ENCODE peak calls at places on chromosome 2, in ten cellular contexts. One of them, this sample, is unnamed.
A peak's percentile ranks its signal among the peaks of the same experiment; 100 is the strongest.

GRCh38 chr2:64400103-64400728 is 53.7 kb upstream of the LGALSL start:
- DNase-seq in Karpas-422: no peak
- DNase-seq in right cardiac atrium: no peak
- DNase-seq in psoas muscle: no peak
- DNase-seq in GM23248: peak; percentile 18
- DNase-seq in keratinocyte: no peak
- DNase-seq in neural progenitor cell: no peak
- DNase-seq in IMR-90: no peak
- DNase-seq in K562: no peak
- DNase-seq in hepatocyte: no peak
- DNase-seq in this sample: no peak

GRCh38 chr2:25161055-25161781 is 7.2 kb downstream of the POMC start:
- DNase-seq in hepatocyte: no peak
- DNase-seq in Karpas-422: no peak
- DNase-seq in IMR-90: peak; percentile 4
- DNase-seq in keratinocyte: no peak
- DNase-seq in K562: no peak
- DNase-seq in psoas muscle: peak; percentile 73
- DNase-seq in neural progenitor cell: no peak
- DNase-seq in GM23248: peak; percentile 68
- DNase-seq in right cardiac atrium: peak; percentile 76
- DNase-seq in this sample: no peak

GRCh38 chr2:236607471-236608307 is 38.1 kb downstream of the ACKR3 start:
- DNase-seq in IMR-90: peak; percentile 14
- DNase-seq in psoas muscle: no peak
- DNase-seq in K562: peak; percentile 28
- DNase-seq in Karpas-422: peak; percentile 44
- DNase-seq in keratinocyte: no peak
- DNase-seq in neural progenitor cell: peak; percentile 27
- DNase-seq in GM23248: peak; percentile 75
- DNase-seq in right cardiac atrium: no peak
- DNase-seq in hepatocyte: peak; percentile 19
- DNase-seq in this sample: no peak

GRCh38 chr2:191374366-191374765 is 129.2 kb downstream of the MYO1B start:
- DNase-seq in K562: no peak
- DNase-seq in hepatocyte: no peak
- DNase-seq in IMR-90: no peak
- DNase-seq in keratinocyte: no peak
- DNase-seq in right cardiac atrium: no peak
- DNase-seq in Karpas-422: no peak
- DNase-seq in neural progenitor cell: no peak
- DNase-seq in GM23248: no peak
- DNase-seq in psoas muscle: no peak
- DNase-seq in this sample: no peak

GRCh38 chr2:173854840-173855239 is 110.3 kb downstream of the SP3 start:
- DNase-seq in hepatocyte: no peak
- DNase-seq in neural progenitor cell: no peak
- DNase-seq in right cardiac atrium: peak; percentile 41
- DNase-seq in keratinocyte: no peak
- DNase-seq in Karpas-422: no peak
- DNase-seq in IMR-90: peak; percentile 58
- DNase-seq in GM23248: peak; percentile 80
- DNase-seq in K562: no peak
- DNase-seq in psoas muscle: peak; percentile 25
- DNase-seq in this sample: no peak

GRCh38 chr2:37570773-37571570 is 100.5 kb downstream of the CDC42EP3 start:
- DNase-seq in Karpas-422: peak; percentile 29
- DNase-seq in keratinocyte: no peak
- DNase-seq in psoas muscle: peak; percentile 28
- DNase-seq in neural progenitor cell: no peak
- DNase-seq in K562: no peak
- DNase-seq in IMR-90: peak; percentile 93
- DNase-seq in GM23248: peak; percentile 96
- DNase-seq in right cardiac atrium: peak; percentile 34
- DNase-seq in hepatocyte: peak; percentile 63
- DNase-seq in this sample: no peak

GRCh38 chr2:68645523-68645922 is 2.1 kb downstream of the PROKR1 start:
- DNase-seq in K562: no peak
- DNase-seq in hepatocyte: no peak
- DNase-seq in keratinocyte: no peak
- DNase-seq in neural progenitor cell: no peak
- DNase-seq in GM23248: peak; percentile 21
- DNase-seq in Karpas-422: no peak
- DNase-seq in right cardiac atrium: no peak
- DNase-seq in psoas muscle: no peak
- DNase-seq in IMR-90: peak; percentile 24
- DNase-seq in this sample: no peak

GRCh38 chr2:65579506-65580235 is 147.3 kb upstream of the SPRED2 start:
- DNase-seq in neural progenitor cell: peak; percentile 36
- DNase-seq in psoas muscle: no peak
- DNase-seq in hepatocyte: no peak
- DNase-seq in keratinocyte: no peak
- DNase-seq in right cardiac atrium: no peak
- DNase-seq in IMR-90: no peak
- DNase-seq in K562: no peak
- DNase-seq in GM23248: no peak
- DNase-seq in Karpas-422: no peak
- DNase-seq in this sample: no peak

GRCh38 chr2:199303814-199304213 is 153.9 kb downstream of the SATB2 start:
- DNase-seq in IMR-90: peak; percentile 94
- DNase-seq in psoas muscle: no peak
- DNase-seq in keratinocyte: no peak
- DNase-seq in hepatocyte: no peak
- DNase-seq in Karpas-422: no peak
- DNase-seq in right cardiac atrium: no peak
- DNase-seq in GM23248: peak; percentile 99
- DNase-seq in neural progenitor cell: no peak
- DNase-seq in K562: no peak
- DNase-seq in this sample: peak; percentile 61

GRCh38 chr2:27799646-27800010 is 28.1 kb downstream of the MRPL33 start:
- DNase-seq in hepatocyte: no peak
- DNase-seq in right cardiac atrium: no peak
- DNase-seq in K562: no peak
- DNase-seq in IMR-90: no peak
- DNase-seq in GM23248: peak; percentile 84
- DNase-seq in Karpas-422: no peak
- DNase-seq in neural progenitor cell: no peak
- DNase-seq in psoas muscle: peak; percentile 34
- DNase-seq in keratinocyte: peak; percentile 28
- DNase-seq in this sample: no peak

GRCh38 chr2:204947448-204947847 is 402.2 kb downstream of the PARD3B start:
- DNase-seq in Karpas-422: no peak
- DNase-seq in hepatocyte: peak; percentile 19
- DNase-seq in GM23248: no peak
- DNase-seq in IMR-90: no peak
- DNase-seq in keratinocyte: no peak
- DNase-seq in K562: no peak
- DNase-seq in neural progenitor cell: no peak
- DNase-seq in right cardiac atrium: no peak
- DNase-seq in psoas muscle: no peak
- DNase-seq in this sample: no peak

GRCh38 chr2:204945376-204945775 is 400.1 kb downstream of the PARD3B start:
- DNase-seq in neural progenitor cell: no peak
- DNase-seq in GM23248: no peak
- DNase-seq in Karpas-422: no peak
- DNase-seq in IMR-90: no peak
- DNase-seq in K562: no peak
- DNase-seq in hepatocyte: peak; percentile 18
- DNase-seq in right cardiac atrium: no peak
- DNase-seq in psoas muscle: no peak
- DNase-seq in keratinocyte: no peak
- DNase-seq in this sample: no peak

GRCh38 chr2:204948364-204948763 is 403.1 kb downstream of the PARD3B start:
- DNase-seq in IMR-90: no peak
- DNase-seq in K562: no peak
- DNase-seq in GM23248: no peak
- DNase-seq in keratinocyte: no peak
- DNase-seq in right cardiac atrium: no peak
- DNase-seq in Karpas-422: no peak
- DNase-seq in psoas muscle: no peak
- DNase-seq in neural progenitor cell: no peak
- DNase-seq in hepatocyte: no peak
- DNase-seq in this sample: no peak

GRCh38 chr2:204948822-204949221 is 403.5 kb downstream of the PARD3B start:
- DNase-seq in psoas muscle: no peak
- DNase-seq in neural progenitor cell: no peak
- DNase-seq in K562: no peak
- DNase-seq in keratinocyte: no peak
- DNase-seq in hepatocyte: no peak
- DNase-seq in right cardiac atrium: no peak
- DNase-seq in IMR-90: no peak
- DNase-seq in GM23248: no peak
- DNase-seq in Karpas-422: no peak
- DNase-seq in this sample: no peak

GRCh38 chr2:204950695-204951094 is 405.4 kb downstream of the PARD3B start:
- DNase-seq in IMR-90: peak; percentile 62
- DNase-seq in neural progenitor cell: no peak
- DNase-seq in psoas muscle: no peak
- DNase-seq in Karpas-422: no peak
- DNase-seq in right cardiac atrium: no peak
- DNase-seq in K562: no peak
- DNase-seq in GM23248: peak; percentile 43
- DNase-seq in hepatocyte: no peak
- DNase-seq in keratinocyte: no peak
- DNase-seq in this sample: peak; percentile 10
- H3K9me3 ChIP-seq in IMR-90: no peaks in the 10 kb centered on the region
- H3K9me3 ChIP-seq in neural progenitor cell: no peaks in the 10 kb centered on the region
- H3K9me3 ChIP-seq in psoas muscle: no peaks in the 10 kb centered on the region
- H3K9me3 ChIP-seq in Karpas-422: no peaks in the 10 kb centered on the region
- H3K9me3 ChIP-seq in right cardiac atrium: no peaks in the 10 kb centered on the region
- H3K9me3 ChIP-seq in K562: no peaks in the 10 kb centered on the region
- H3K9me3 ChIP-seq in GM23248: no peaks in the 10 kb centered on the region
- H3K9me3 ChIP-seq in hepatocyte: no peaks in the 10 kb centered on the region
- H3K9me3 ChIP-seq in keratinocyte: no peaks in the 10 kb centered on the region
- H3K9me3 ChIP-seq in this sample: no peaks in the 10 kb centered on the region

DNA sequence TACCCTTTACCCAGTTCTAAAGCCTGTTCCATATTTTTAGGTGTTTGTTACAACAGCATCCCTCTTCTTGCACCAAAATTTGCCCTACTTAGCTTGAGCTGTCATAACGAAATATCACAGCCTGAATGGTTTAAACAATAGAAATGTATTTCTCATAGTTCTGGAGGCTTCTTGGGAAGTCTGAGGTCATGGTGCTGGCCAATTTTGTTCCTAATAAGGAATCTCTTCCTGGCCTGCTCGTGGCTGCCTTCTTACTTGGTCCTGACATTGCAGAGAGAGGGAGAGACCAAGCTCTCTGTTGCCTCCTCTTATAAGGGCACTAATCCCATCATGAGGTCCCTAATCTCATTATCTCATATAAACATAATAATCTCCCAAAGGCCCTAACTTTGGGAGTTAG is 267.8 kb downstream of the PID1 start:
- DNase-seq in neural progenitor cell: no peak
- DNase-seq in right cardiac atrium: no peak
- DNase-seq in Karpas-422: no peak
- DNase-seq in K562: no peak
- DNase-seq in GM23248: peak; percentile 21
- DNase-seq in hepatocyte: no peak
- DNase-seq in keratinocyte: no peak
- DNase-seq in IMR-90: no peak
- DNase-seq in psoas muscle: no peak
- DNase-seq in this sample: no peak
- H3K9me3 ChIP-seq in neural progenitor cell: no peaks in the 10 kb centered on the region
- H3K9me3 ChIP-seq in right cardiac atrium: no peaks in the 10 kb centered on the region
- H3K9me3 ChIP-seq in Karpas-422: peaks cover 5% of the 10 kb centered on the region
- H3K9me3 ChIP-seq in K562: no peaks in the 10 kb centered on the region
- H3K9me3 ChIP-seq in GM23248: no peaks in the 10 kb centered on the region
- H3K9me3 ChIP-seq in hepatocyte: no peaks in the 10 kb centered on the region
- H3K9me3 ChIP-seq in keratinocyte: no peaks in the 10 kb centered on the region
- H3K9me3 ChIP-seq in IMR-90: peaks cover 11% of the 10 kb centered on the region
- H3K9me3 ChIP-seq in psoas muscle: no peaks in the 10 kb centered on the region
- H3K9me3 ChIP-seq in this sample: peaks cover 8% of the 10 kb centered on the region

DNA sequence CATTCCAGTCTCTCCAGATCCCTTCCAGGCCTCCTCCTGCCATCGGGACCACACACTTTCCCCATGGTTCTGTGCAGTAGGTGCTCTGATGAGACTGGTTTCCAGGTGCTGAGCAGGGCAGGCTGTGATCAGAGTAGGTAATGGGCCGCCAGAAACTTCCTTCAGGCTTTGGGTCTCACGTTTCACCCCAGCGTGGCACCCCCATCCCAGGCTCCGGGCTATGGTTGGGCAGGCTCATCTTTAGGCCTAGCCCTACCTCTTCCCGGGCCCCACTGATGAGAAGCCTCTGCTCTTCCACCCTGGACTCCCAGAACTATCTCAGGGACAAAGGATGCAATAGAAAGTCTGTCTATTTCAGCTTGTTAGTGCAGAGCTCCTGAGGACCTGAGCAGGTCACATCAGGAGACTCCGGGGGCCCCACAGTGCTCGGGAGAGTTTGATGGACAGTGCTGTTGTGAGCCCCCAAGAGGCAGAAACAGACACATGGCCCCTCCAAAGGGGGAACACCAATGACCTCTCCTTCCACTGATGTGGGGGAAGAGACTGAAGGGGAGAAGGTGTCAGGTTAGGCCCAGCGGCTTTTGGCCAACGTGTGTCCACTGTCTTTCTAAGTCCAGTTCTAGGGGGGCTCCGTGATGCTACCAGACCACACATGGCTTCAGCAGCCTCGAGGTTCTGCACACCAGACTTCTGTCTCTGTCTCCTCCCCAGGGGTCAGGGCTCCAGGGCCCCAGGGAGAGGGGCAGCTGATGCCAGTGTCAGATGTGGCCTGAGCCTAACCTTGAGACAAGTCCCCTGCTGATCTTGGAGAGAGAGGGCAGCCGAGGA is 5.8 kb upstream of the PROM2 start:
- DNase-seq in hepatocyte: no peak
- DNase-seq in right cardiac atrium: no peak
- DNase-seq in GM23248: no peak
- DNase-seq in K562: no peak
- DNase-seq in Karpas-422: no peak
- DNase-seq in IMR-90: no peak
- DNase-seq in psoas muscle: no peak
- DNase-seq in keratinocyte: no peak
- DNase-seq in neural progenitor cell: no peak
- DNase-seq in this sample: no peak
- H3K9me3 ChIP-seq in hepatocyte: no peaks in the 10 kb centered on the region
- H3K9me3 ChIP-seq in right cardiac atrium: no peaks in the 10 kb centered on the region
- H3K9me3 ChIP-seq in GM23248: no peaks in the 10 kb centered on the region
- H3K9me3 ChIP-seq in K562: no peaks in the 10 kb centered on the region
- H3K9me3 ChIP-seq in Karpas-422: no peaks in the 10 kb centered on the region
- H3K9me3 ChIP-seq in IMR-90: peaks cover 2% of the 10 kb centered on the region
- H3K9me3 ChIP-seq in psoas muscle: no peaks in the 10 kb centered on the region
- H3K9me3 ChIP-seq in keratinocyte: no peaks in the 10 kb centered on the region
- H3K9me3 ChIP-seq in neural progenitor cell: no peaks in the 10 kb centered on the region
- H3K9me3 ChIP-seq in this sample: peaks cover 4% of the 10 kb centered on the region

DNA sequence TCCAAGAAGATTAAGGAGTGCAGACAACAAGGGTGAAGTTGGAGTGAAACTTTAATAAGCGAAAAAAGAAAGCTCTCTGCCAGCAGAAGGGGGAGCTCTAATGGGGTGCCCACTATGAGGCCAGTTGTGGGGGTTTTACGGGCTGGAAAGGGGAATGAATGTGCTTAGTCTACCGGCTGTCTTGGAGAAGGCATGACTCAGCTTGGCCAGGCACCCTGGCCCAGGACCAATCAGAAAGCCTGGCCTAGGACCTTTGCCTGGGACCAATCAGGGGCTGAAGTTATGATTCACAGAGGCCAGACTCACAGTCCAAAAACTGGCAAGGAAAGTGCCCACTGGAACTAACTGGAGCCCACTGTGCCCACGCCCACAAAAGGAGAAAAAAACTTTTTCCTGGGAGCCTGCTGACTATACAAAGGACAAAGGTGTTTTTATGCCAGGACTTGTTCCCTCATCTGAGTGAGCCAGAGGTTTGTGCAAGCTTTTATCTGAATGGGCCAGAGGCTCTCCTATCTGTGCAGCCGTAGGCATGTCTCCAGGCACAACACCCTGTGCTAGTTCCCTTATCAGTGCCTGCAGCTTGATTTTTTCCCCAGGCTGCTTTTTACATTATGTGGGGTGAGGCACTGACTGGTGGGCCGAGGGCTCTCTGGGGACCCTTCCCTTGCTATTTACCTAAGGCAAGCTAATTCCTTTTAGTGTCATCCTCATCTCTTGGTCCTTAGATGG is 18.6 kb downstream of the CMPK2 start:
- DNase-seq in Karpas-422: no peak
- DNase-seq in IMR-90: no peak
- DNase-seq in keratinocyte: no peak
- DNase-seq in right cardiac atrium: no peak
- DNase-seq in psoas muscle: no peak
- DNase-seq in K562: peak; percentile 77
- DNase-seq in hepatocyte: no peak
- DNase-seq in GM23248: no peak
- DNase-seq in neural progenitor cell: no peak
- DNase-seq in this sample: no peak
- H3K9me3 ChIP-seq in Karpas-422: peaks cover 29% of the 10 kb centered on the region
- H3K9me3 ChIP-seq in IMR-90: peaks cover 11% of the 10 kb centered on the region
- H3K9me3 ChIP-seq in keratinocyte: peaks cover 5% of the 10 kb centered on the region
- H3K9me3 ChIP-seq in right cardiac atrium: peaks cover 16% of the 10 kb centered on the region
- H3K9me3 ChIP-seq in psoas muscle: peaks cover 62% of the 10 kb centered on the region
- H3K9me3 ChIP-seq in K562: peaks cover 39% of the 10 kb centered on the region
- H3K9me3 ChIP-seq in hepatocyte: peaks cover 25% of the 10 kb centered on the region
- H3K9me3 ChIP-seq in GM23248: no peaks in the 10 kb centered on the region
- H3K9me3 ChIP-seq in neural progenitor cell: peaks cover 12% of the 10 kb centered on the region
- H3K9me3 ChIP-seq in this sample: peaks cover 25% of the 10 kb centered on the region